ENCODE peak calls at places on chromosomes 13 and 19, in six cellular contexts. D, J, X, O, G and P are unnamed samples.

GRCh38 chr19:49210108-49210900 is 52.7 kb downstream of the TRPM4 start:
- DNase-seq in D (no peak), J (peak; percentile 18), X (peak; percentile 62), O (peak; percentile 32), G (peak; percentile 28), P (no peak)

GRCh38 chr13:21371011-21371410 is 88.1 kb downstream of the ZDHHC20 start:
- DNase-seq in D (no peak), J (no peak), X (no peak), O (no peak), G (no peak), P (no peak)

GRCh38 chr13:59064042-59064441 is 1099.7 kb downstream of the DIAPH3 start:
- DNase-seq in D (no peak), J (no peak), X (no peak), O (no peak), G (no peak), P (no peak)

GRCh38 chr13:50645092-50645491 is 198.4 kb downstream of the DLEU7 start:
- DNase-seq in D (no peak), J (no peak), X (no peak), O (no peak), G (no peak), P (no peak)

GRCh38 chr13:21147827-21148226 is 28.5 kb downstream of the SKA3 start:
- DNase-seq in D (no peak), J (no peak), X (no peak), O (no peak), G (no peak), P (no peak)

GRCh38 chr13:46507978-46508377 is 45.0 kb upstream of the LRCH1 start:
- DNase-seq in D (no peak), J (no peak), X (no peak), O (no peak), G (no peak), P (no peak)

GRCh38 chr13:70391678-70392077 is 283.4 kb upstream of the KLHL1 start:
- DNase-seq in D (no peak), J (no peak), X (peak; percentile 51), O (no peak), G (no peak), P (no peak)

GRCh38 chr19:1255186-1256161 is 7.1 kb downstream of the MIDN start:
- DNase-seq in D (no peak), J (no peak), X (no peak), O (no peak), G (no peak), P (no peak)

GRCh38 chr13:75383064-75383715 is 98.8 kb downstream of the TBC1D4 start:
- DNase-seq in D (no peak), J (no peak), X (no peak), O (no peak), G (no peak), P (no peak)

GRCh38 chr19:48965033-48965805 is at the start of gene FTL:
- DNase-seq in D (peak; percentile 99), J (peak; percentile 85), X (peak; percentile 97), O (peak; percentile 98), G (peak; percentile 81), P (peak; percentile 89)

DNA sequence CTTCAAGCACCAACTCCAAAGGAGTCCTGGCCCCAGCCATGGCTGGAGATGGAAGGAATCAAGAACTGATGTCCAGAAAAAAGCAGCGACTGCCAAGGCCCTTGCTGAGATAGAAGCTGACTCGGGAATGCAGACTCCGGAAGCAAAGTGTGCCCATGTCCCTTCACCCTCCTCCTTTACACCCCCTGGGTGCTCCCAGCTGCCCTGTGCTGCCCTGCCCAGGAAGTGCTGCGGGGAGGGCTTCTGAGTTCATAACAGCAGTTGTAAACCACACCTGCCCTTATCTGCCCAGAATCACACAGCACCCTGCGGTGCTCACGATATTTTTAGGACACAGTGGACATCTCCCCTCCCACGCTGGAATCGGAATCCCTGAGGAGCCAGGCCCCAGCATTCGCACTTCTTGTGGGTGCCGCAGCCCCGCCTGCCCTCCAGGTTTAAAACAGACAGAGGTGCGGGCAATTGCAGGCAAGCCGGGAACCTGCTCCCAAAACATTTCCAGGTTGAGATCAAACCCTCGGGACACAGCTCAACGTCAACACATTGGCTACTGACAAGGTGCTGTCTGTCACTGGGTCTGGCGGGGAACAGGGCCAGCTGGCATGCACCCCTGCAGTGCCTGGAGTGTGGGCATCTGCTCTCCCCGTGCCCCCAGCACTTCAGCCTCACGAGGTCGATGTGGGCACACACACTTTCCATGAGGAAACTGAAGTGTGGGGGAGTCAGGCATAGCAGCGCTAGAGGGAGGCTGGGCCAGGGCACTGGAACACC is 36.9 kb downstream of the RAB20 start:
- DNase-seq in D (peak; percentile 89), J (no peak), X (no peak), O (no peak), G (no peak), P (no peak)
- H3K4me1 ChIP-seq in D (peaks cover 97% of the 10 kb centered on the region), J (peaks cover 17% of the 10 kb centered on the region), X (peaks cover 28% of the 10 kb centered on the region), O (no peaks in the 10 kb centered on the region), G (peaks cover 10% of the 10 kb centered on the region), P (peaks cover 68% of the 10 kb centered on the region)

GRCh38 chr19:18972851-18973250 is 31.8 kb upstream of the HOMER3 start:
- DNase-seq in D (no peak), J (no peak), X (no peak), O (no peak), G (no peak), P (no peak)
- H3K27ac ChIP-seq in D (peak overlapping the region; percentile 19), J (no peak overlapping the region), X (no peak overlapping the region), O (no peak overlapping the region), G (no peak overlapping the region), P (no peak overlapping the region)

GRCh38 chr19:21110183-21110582 is 28.2 kb downstream of the ZNF714 start:
- DNase-seq in D (no peak), J (no peak), X (no peak), O (no peak), G (no peak), P (no peak)

GRCh38 chr19:21117041-21117907 is 24.6 kb upstream of the ZNF431 start:
- DNase-seq in D (no peak), J (no peak), X (no peak), O (no peak), G (no peak), P (no peak)

GRCh38 chr19:21115430-21115829 is 26.4 kb upstream of the ZNF431 start:
- DNase-seq in D (no peak), J (no peak), X (no peak), O (no peak), G (no peak), P (no peak)
- H3K9me3 ChIP-seq in D (no peaks in the 10 kb centered on the region), J (no peaks in the 10 kb centered on the region), X (peaks cover 5% of the 10 kb centered on the region), O (peaks cover 8% of the 10 kb centered on the region), G (no peaks in the 10 kb centered on the region), P (peaks cover 20% of the 10 kb centered on the region)

DNA sequence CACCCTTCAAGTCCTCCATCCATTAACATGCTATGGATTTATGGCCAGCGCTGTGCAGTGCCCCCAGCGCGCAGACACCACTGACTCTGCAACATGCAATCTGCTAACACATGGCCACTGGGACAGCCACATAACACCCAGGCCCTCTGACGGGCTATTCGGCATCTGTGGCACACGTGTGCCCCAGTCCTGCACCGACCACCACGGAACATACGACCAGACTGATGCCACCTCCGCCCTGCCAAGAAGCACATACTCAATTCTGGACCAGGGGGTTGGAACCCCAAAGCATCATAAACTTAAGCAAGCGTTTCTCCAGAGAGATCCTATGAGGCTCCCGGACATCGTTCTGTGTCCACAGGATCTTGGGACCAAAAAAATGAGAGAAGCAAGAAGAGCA is 9.8 kb downstream of the STK24 start:
- DNase-seq in D (no peak), J (no peak), X (no peak), O (no peak), G (no peak), P (no peak)
- H3K4me1 ChIP-seq in D (peaks cover 77% of the 10 kb centered on the region), J (peaks cover 93% of the 10 kb centered on the region), X (peaks cover 40% of the 10 kb centered on the region), O (peaks cover 16% of the 10 kb centered on the region), G (peaks cover 79% of the 10 kb centered on the region), P (peaks cover 31% of the 10 kb centered on the region)